ENCODE peak calls at places on chromosomes 5 and 9, in nine cellular contexts. S, N, D, L, Z, H, I, O and P are unnamed samples.

GRCh38 chr9:82082563-82082962 is 94.0 kb downstream of the SPATA31D1 start:
- DNase-seq in I (no peak), O (no peak), N (no peak), S (no peak), L (no peak), Z (no peak), D (no peak), H (no peak), P (no peak)

GRCh38 chr5:68334550-68334880 is 119.0 kb downstream of the PIK3R1 start:
- DNase-seq in D (no peak), Z (no peak), S (no peak), O (no peak), I (no peak), N (no peak), H (no peak), L (no peak), P (no peak)

GRCh38 chr5:179339996-179340395 is 5.3 kb downstream of the ADAMTS2 start:
- DNase-seq in H (no peak), L (no peak), I (no peak), O (no peak), Z (no peak), D (no peak), N (no peak), S (no peak), P (no peak)

GRCh38 chr9:33227013-33227398 is 13.0 kb upstream of the SPINK4 start:
- DNase-seq in S (peak; percentile 38), I (no peak), O (no peak), H (no peak), N (no peak), Z (no peak), L (no peak), D (no peak), P (no peak)

GRCh38 chr5:95822408-95823240 is at the start of gene GLRX:
- DNase-seq in D (peak; percentile 89), L (peak; percentile 82), O (peak; percentile 81), N (peak; percentile 54), S (peak; percentile 86), Z (peak; percentile 80), H (peak; percentile 90), I (peak; percentile 78), P (peak; percentile 56)

GRCh38 chr9:124768778-124769350 is 2.2 kb downstream of the NR6A1 start:
- DNase-seq in L (peak; percentile 69), N (no peak), I (no peak), S (no peak), H (no peak), O (no peak), D (no peak), Z (no peak), P (no peak)

GRCh38 chr9:127754761-127755557 is 19.9 kb upstream of the TOR2A start:
- DNase-seq in L (no peak), H (no peak), N (no peak), Z (no peak), O (no peak), S (no peak), I (no peak), D (no peak), P (no peak)

GRCh38 chr9:82553654-82554366 is 509.1 kb downstream of the RASEF start:
- DNase-seq in S (no peak), D (peak; percentile 5), I (no peak), L (no peak), Z (no peak), N (no peak), H (no peak), O (no peak), P (peak; percentile 16)

GRCh38 chr5:104053057-104053666 is 490.6 kb upstream of the NUDT12 start:
- DNase-seq in S (no peak), H (no peak), I (no peak), D (no peak), N (no peak), L (no peak), O (no peak), Z (no peak), P (no peak)

GRCh38 chr9:103410059-103410458 is 414.9 kb downstream of the CYLC2 start:
- DNase-seq in N (no peak), L (no peak), I (no peak), O (no peak), S (no peak), H (no peak), D (no peak), Z (no peak), P (no peak)

GRCh38 chr9:107087256-107087655 is 195.8 kb upstream of the RAD23B start:
- DNase-seq in L (no peak), H (no peak), O (no peak), D (no peak), I (no peak), S (no peak), N (no peak), Z (no peak), P (no peak)

GRCh38 chr5:135566422-135567416 is 12.1 kb downstream of the CXCL14 start:
- DNase-seq in N (no peak), D (no peak), L (no peak), S (no peak), Z (no peak), O (no peak), H (no peak), I (no peak), P (no peak)

GRCh38 chr5:39712316-39713223 is 287.8 kb upstream of the DAB2 start:
- DNase-seq in H (no peak), S (no peak), L (no peak), Z (no peak), D (no peak), I (no peak), O (peak; percentile 61), N (no peak), P (no peak)

GRCh38 chr9:111719541-111719940 is 58.1 kb downstream of the GNG10 start:
- DNase-seq in H (no peak), L (no peak), D (no peak), O (no peak), Z (no peak), I (no peak), N (no peak), S (no peak), P (no peak)

GRCh38 chr5:16616536-16617271 is at the start of gene RETREG1:
- DNase-seq in O (peak; percentile 38), H (peak; percentile 84), S (peak; percentile 77), D (no peak), L (peak; percentile 8), N (peak; percentile 66), I (peak; percentile 71), Z (peak; percentile 15), P (peak; percentile 91)

GRCh38 chr9:19000133-19000532 is 32.9 kb downstream of the SAXO1 start:
- DNase-seq in I (no peak), O (no peak), L (no peak), H (no peak), Z (no peak), N (no peak), D (no peak), S (no peak), P (no peak)

GRCh38 chr9:89139450-89139849 is 39.2 kb downstream of the SHC3 start:
- DNase-seq in Z (no peak), I (no peak), N (no peak), L (peak; percentile 50), O (no peak), D (peak; percentile 65), S (no peak), H (no peak), P (no peak)

GRCh38 chr5:56003179-56003578 is 8.4 kb upstream of the IL6ST start:
- DNase-seq in D (peak; percentile 62), N (no peak), H (no peak), O (peak; percentile 92), Z (peak; percentile 15), I (no peak), S (peak; percentile 75), L (no peak), P (no peak)

GRCh38 chr9:136916330-136917184 is 28.0 kb downstream of the FBXW5 start:
- DNase-seq in D (no peak), H (no peak), Z (no peak), S (no peak), N (no peak), L (no peak), I (no peak), O (no peak), P (no peak)
- TF ChIP-seq POLR2A in D (no peak), H (no peak), Z (no peak), S (no peak), N (no peak), L (no peak), I (no peak), O (no peak), P (no peak)

DNA sequence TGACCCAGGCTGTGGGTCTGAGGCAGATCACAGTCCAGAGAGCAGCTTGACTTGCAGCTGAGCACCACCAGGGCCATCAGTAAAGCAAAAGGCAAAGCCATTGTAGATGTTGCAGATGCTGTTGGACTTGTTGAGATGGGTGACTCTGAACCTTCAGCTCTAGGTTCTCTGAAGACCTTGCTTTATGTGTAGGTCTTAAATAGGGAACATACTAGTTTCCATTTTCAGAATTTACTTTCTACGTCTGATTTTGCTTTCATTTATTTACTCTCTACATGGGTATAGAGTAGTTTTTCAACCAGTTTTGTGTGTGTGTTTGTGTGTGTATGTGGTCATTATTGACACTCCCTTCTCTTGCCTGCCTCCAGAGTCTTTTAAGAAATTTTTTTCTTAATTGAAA is at the start of gene IFNA6:
- DNase-seq in L (no peak), S (no peak), I (no peak), Z (no peak), H (no peak), N (no peak), D (no peak), O (no peak), P (no peak)
- TF ChIP-seq POLR2A in L (no peak), S (no peak), I (no peak), Z (no peak), H (no peak), N (no peak), D (no peak), O (no peak), P (no peak)

DNA sequence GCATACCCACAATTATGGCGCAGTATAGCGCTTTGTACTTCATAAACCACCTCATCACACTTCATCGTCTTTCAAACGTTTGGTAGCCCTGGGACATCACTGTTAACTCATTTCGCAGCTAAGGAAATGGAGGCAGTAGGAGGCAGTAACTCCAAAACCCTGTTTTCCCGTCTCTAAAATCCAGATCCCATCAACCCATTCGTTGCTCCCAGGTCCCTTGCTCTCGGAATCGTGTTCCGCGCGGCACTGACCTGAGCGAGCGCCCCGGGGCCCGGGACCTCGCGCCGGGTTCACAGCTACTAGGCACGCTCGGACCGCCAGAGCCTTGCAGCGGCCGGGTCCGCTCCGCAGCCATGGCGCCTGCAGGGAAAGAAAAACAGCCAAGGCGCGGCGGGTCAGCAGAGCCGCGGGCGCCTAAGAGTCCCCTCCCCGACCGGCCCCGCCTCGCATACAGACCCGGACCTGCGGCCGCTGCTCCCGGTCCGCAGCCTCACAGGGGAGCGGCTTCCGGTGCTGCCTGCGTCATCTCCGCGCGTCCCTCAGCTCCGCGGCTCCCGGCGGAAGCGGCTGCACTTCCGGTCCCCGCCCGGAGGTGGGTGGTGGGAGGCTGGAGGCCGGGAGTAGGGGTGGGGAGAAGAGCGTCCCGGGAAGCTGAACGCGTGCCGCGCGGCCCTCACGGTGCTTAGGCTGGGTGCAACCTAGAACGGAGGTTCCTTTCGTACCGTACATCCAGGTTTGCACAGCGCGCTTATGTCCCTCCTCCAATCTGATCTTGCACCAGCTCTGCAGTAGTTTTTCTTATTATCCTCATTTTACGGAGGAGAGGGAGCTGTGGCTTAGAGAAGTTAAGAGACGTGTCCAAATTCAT is at the start of gene FBXW2:
- DNase-seq in I (peak; percentile 89), H (peak; percentile 94), O (peak; percentile 92), L (peak; percentile 92), Z (peak; percentile 75), N (peak; percentile 92), S (peak; percentile 95), D (peak; percentile 89), P (peak; percentile 100)
- TF ChIP-seq POLR2A in I (peak; percentile 81), H (peak; percentile 40), O (peak; percentile 96), L (peak; percentile 95), Z (peak; percentile 83), N (peak; percentile 79), S (peak; percentile 95), D (peak; percentile 86), P (peak; percentile 86)

GRCh38 chr5:132227485-132228240 is at the start of gene P4HA2:
- DNase-seq in O (peak; percentile 68), N (peak; percentile 85), H (peak; percentile 89), S (peak; percentile 91), D (peak; percentile 65), Z (peak; percentile 56), L (peak; percentile 71), I (peak; percentile 85), P (peak; percentile 83)
- TF ChIP-seq POLR2A in O (peak; percentile 78), N (no peak), H (no peak), S (peak; percentile 86), D (peak; percentile 71), Z (peak; percentile 87), L (peak; percentile 56), I (peak; percentile 90), P (peak; percentile 58)